ENCODE peak calls at places on chromosomes 7 and 10, in six cellular contexts. V is BE2C, A is A549, E is pancreas, Y is right lobe of liver, T is aorta. X is an unnamed sample. For H3K4me1, the result is how much of the 10 kb centered on the place peaks cover.

GRCh38 chr10:30215631-30216030 is 133.4 kb downstream of the MTPAP start:
- DNase-seq in A (no peak), V (no peak), Y (no peak), E (no peak), T (peak), X (no peak)

GRCh38 chr7:41886257-41886905 is 183.5 kb upstream of the INHBA start:
- DNase-seq in Y (no peak), V (no peak), T (peak), A (no peak), E (no peak), X (no peak)

GRCh38 chr10:111089293-111089692 is 12.5 kb downstream of the ADRA2A start:
- DNase-seq in T (no peak), A (no peak), V (no peak), E (no peak), Y (no peak), X (no peak)

GRCh38 chr7:143054621-143055020 is 2.5 kb downstream of the OR6V1 start:
- DNase-seq in A (no peak), T (no peak), E (no peak), Y (no peak), V (no peak), X (no peak)

GRCh38 chr10:16967000-16967865 is 150.0 kb upstream of the RSU1 start:
- DNase-seq in T (no peak), E (no peak), Y (no peak), V (no peak), A (no peak), X (no peak)

GRCh38 chr7:122858310-122858709 is 27.9 kb downstream of the CADPS2 start:
- DNase-seq in V (no peak), E (no peak), Y (no peak), A (no peak), T (no peak), X (no peak)

GRCh38 chr7:80896856-80897598 is 21.8 kb downstream of the SEMA3C start:
- DNase-seq in V (no peak), A (no peak), T (no peak), E (no peak), Y (no peak), X (no peak)

GRCh38 chr7:1971946-1972654 is 260.6 kb downstream of the MAD1L1 start:
- DNase-seq in Y (no peak), V (no peak), A (no peak), E (no peak), T (peak), X (no peak)

GRCh38 chr7:93977551-93977950 is 26.6 kb downstream of the BET1 start:
- DNase-seq in E (no peak), T (no peak), Y (no peak), V (no peak), A (no peak), X (no peak)

GRCh38 chr7:82234457-82235049 is 209.0 kb downstream of the CACNA2D1 start:
- DNase-seq in Y (no peak), E (no peak), A (peak), V (no peak), T (no peak), X (no peak)

GRCh38 chr7:108420482-108420908 is 35.7 kb downstream of the NRCAM start:
- DNase-seq in E (no peak), T (no peak), Y (no peak), A (peak), V (no peak), X (no peak)

GRCh38 chr7:98810166-98810802 is 59.5 kb downstream of the TMEM130 start:
- DNase-seq in A (no peak), Y (no peak), V (peak), T (peak), E (no peak), X (no peak)

GRCh38 chr10:79929409-79929904 is 19.4 kb downstream of the SFTPD start:
- DNase-seq in A (peak), Y (peak), T (peak), E (peak), V (peak), X (peak)

GRCh38 chr7:4131043-4131442 is 551.1 kb upstream of the FOXK1 start:
- DNase-seq in V (no peak), Y (no peak), T (peak), A (no peak), E (no peak), X (no peak)

GRCh38 chr7:55309040-55309991 is 55.8 kb upstream of the LANCL2 start:
- DNase-seq in T (peak), E (no peak), Y (no peak), A (no peak), V (no peak), X (no peak)

GRCh38 chr7:42972703-42973500 is 40.7 kb downstream of the MRPL32 start:
- DNase-seq in T (peak), E (no peak), Y (no peak), V (no peak), A (peak), X (no peak)

GRCh38 chr10:133565441-133566294 is at the start of gene SYCE1:
- DNase-seq in Y (peak), V (no peak), A (no peak), T (no peak), E (peak), X (no peak)

GRCh38 chr10:77873558-77874380 is 52.8 kb downstream of the DLG5 start:
- DNase-seq in E (peak), V (no peak), T (peak), A (peak), Y (no peak), X (peak)

GRCh38 chr7:121138262-121138933 is 149.9 kb downstream of the CPED1 start:
- DNase-seq in Y (no peak), T (no peak), A (no peak), E (peak), V (no peak), X (no peak)

GRCh38 chr10:80136134-80136571 is 3.6 kb downstream of the PLAC9 start:
- DNase-seq in T (peak), E (peak), Y (no peak), A (no peak), V (no peak), X (no peak)

GRCh38 chr10:31830887-31831286 is 97.7 kb downstream of the ARHGAP12 start:
- DNase-seq in E (no peak), T (no peak), Y (no peak), A (no peak), V (no peak), X (no peak)

GRCh38 chr7:117402109-117402508 is 25.2 kb downstream of the ASZ1 start:
- DNase-seq in E (no peak), A (no peak), T (no peak), V (no peak), Y (no peak), X (no peak)

GRCh38 chr10:78774999-78775711 is 293.6 kb upstream of the ZMIZ1 start:
- DNase-seq in E (peak), V (no peak), Y (peak), T (peak), A (no peak), X (no peak)

GRCh38 chr7:2924866-2925840 is 81.0 kb upstream of the GNA12 start:
- DNase-seq in A (no peak), T (peak), Y (no peak), E (no peak), V (no peak), X (no peak)

GRCh38 chr7:150420242-150420641 is 30.2 kb upstream of the GIMAP8 start:
- DNase-seq in A (no peak), E (no peak), T (no peak), Y (peak), V (no peak), X (no peak)

GRCh38 chr7:122006687-122007086 is 133.7 kb downstream of the PTPRZ1 start:
- DNase-seq in Y (no peak), T (no peak), E (no peak), A (no peak), V (peak), X (peak)

GRCh38 chr7:137935849-137936508 is 65.9 kb downstream of the CREB3L2 start:
- DNase-seq in T (no peak), E (no peak), V (no peak), A (no peak), Y (peak), X (no peak)

GRCh38 chr10:48890904-48891839 is 48.5 kb downstream of the LRRC18 start:
- DNase-seq in A (no peak), E (no peak), V (no peak), T (no peak), Y (no peak), X (no peak)

DNA sequence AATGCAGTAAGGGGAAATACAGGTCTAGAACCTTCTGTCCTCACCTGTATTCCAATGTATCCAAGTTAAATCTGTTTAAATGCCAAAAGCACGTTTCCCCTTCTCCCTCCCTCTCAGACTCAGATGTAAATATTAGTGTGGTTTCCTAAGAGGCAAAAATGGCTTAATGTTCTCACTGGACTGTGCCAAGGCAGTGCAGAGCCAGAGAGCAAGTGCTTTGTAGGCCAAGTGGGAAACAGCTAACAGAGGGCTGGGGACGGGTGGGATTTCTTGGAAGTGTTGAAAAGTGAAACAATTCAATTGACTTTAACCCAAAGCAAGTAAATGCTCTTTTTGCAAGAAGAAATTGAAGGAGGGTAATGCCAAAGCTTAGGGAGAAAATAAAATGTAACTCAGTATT is 103.1 kb downstream of the GSAP start:
- DNase-seq in A (no peak), E (no peak), Y (no peak), T (no peak), V (no peak), X (no peak)
- H3K4me1 ChIP-seq in A (under half), E (under half), Y (under half), T (under half), V (under half), X (under half)

GRCh38 chr10:117365612-117366011 is 9.6 kb downstream of the PDZD8 start:
- DNase-seq in A (no peak), Y (no peak), V (no peak), T (no peak), E (no peak), X (no peak)
- H3K4me1 ChIP-seq in A (half or more), Y (under half), V (under half), T (under half), E (half or more), X (half or more)

GRCh38 chr7:79296553-79297320 is 156.7 kb downstream of the MAGI2 start:
- DNase-seq in E (no peak), Y (no peak), T (no peak), A (no peak), V (no peak), X (no peak)
- H3K4me1 ChIP-seq in E (under half), Y (under half), T (under half), A (under half), V (under half), X (under half)

DNA sequence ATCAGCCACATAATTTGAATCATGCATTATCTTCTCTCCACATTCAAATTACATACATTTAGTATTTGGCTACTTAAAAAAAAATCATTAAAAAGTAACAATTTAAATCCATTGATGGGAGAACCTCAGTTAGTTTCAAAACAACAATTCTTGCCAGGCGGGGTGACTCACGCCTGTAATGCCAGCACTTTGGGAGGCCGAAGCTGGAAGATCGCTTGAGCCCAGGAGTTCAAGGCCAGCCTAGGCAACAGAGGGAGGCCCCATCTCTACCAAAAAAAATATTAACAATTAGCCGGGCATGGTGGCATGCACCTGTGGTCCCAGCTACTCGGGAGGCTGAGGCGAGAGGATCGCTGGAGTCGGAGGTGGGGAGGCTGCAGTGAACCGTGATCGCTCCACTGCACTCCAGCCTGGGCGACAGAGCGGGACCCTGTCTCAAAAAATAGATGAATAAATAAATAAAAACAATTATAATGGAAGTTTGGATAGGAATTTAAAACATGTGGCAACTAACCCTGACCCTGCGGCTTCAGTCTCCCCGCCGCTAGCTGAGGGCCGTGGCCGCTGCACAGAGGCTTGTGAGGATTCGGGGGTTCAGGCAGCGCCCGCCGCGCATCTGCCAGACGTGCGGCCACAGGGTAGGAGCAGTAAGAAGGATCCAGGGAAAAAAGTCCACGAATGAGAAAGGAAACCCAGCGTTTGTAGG is 1.1 kb upstream of the CSGALNACT2 start:
- DNase-seq in Y (no peak), E (no peak), T (no peak), A (no peak), V (no peak), X (no peak)
- H3K4me1 ChIP-seq in Y (under half), E (under half), T (under half), A (under half), V (under half), X (under half)

GRCh38 chr10:22319559-22320558 is 1.0 kb upstream of the BMI1 start:
- DNase-seq in T (no peak), Y (no peak), A (no peak), E (no peak), V (no peak), X (no peak)
- H3K4me1 ChIP-seq in T (under half), Y (under half), A (under half), E (under half), V (under half), X (under half)

GRCh38 chr10:3782456-3783312 is 2.3 kb downstream of the KLF6 start:
- DNase-seq in T (peak), V (peak), Y (peak), A (no peak), E (peak), X (no peak)

GRCh38 chr10:3780766-3781457 is 4.1 kb downstream of the KLF6 start:
- DNase-seq in Y (no peak), E (no peak), V (no peak), T (no peak), A (no peak), X (no peak)

GRCh38 chr10:3781458-3782098 is 3.4 kb downstream of the KLF6 start:
- DNase-seq in A (no peak), E (peak), T (peak), Y (no peak), V (peak), X (no peak)

GRCh38 chr10:3783313-3783689 is 1.7 kb downstream of the KLF6 start:
- DNase-seq in E (peak), T (peak), V (peak), Y (peak), A (no peak), X (no peak)

GRCh38 chr10:3782099-3782455 is 2.9 kb downstream of the KLF6 start:
- DNase-seq in E (no peak), Y (no peak), T (no peak), V (no peak), A (no peak), X (no peak)
- H3K4me1 ChIP-seq in E (half or more), Y (under half), T (under half), V (under half), A (half or more), X (half or more)

DNA sequence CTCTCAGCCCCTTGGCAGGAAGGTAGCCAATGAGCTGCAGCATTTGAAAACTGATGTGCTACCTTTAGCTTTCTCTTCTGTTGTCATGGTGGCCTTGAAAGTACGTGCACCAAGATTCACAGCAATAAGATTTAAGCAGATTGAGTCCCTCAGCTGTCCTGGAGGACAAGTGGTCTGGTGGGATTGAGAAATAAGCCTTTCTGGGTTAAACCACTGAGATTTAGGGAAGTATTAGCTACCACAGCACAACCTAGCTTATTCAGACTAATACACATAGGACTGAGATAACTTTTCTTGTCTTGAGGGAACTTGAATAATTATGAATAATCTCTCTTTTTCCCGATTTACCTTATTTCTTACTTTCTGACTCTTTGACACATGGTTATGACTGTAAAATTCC is 324.0 kb downstream of the PTEN start:
- DNase-seq in Y (no peak), T (no peak), E (no peak), A (no peak), V (no peak), X (no peak)
- H3K4me1 ChIP-seq in Y (under half), T (under half), E (under half), A (under half), V (under half), X (under half)

GRCh38 chr7:44750921-44751571 is 2.4 kb downstream of the ZMIZ2 start:
- DNase-seq in A (no peak), V (no peak), Y (peak), T (no peak), E (no peak), X (no peak)
- H3K4me1 ChIP-seq in A (under half), V (under half), Y (under half), T (under half), E (under half), X (under half)

X was measured in keratinocyte.